ENCODE peak calls at places on chromosomes 11 and 22, in ten cellular contexts. F is cardiac muscle cell, V is epithelial cell of esophagus, A is dorsolateral prefrontal cortex, S is pancreas, J is foreskin fibroblast, M is ovary, Z is IMR-90, P is Panc1, U is brain microvascular endothelial cell. B is an unnamed sample.

GRCh38 chr11:40292636-40293585 is 1166.5 kb downstream of the LRRC4C start:
- DNase-seq in M (no peak), A (no peak), U (no peak), S (no peak), V (no peak), J (peak), Z (no peak), F (peak), P (no peak), B (no peak)

GRCh38 chr11:8658210-8658968 is 24.1 kb downstream of the TRIM66 start:
- DNase-seq in U (no peak), M (no peak), J (peak), A (no peak), F (peak), S (no peak), P (no peak), V (no peak), Z (peak), B (no peak)

GRCh38 chr22:25048659-25049657 is 96.4 kb downstream of the KIAA1671 start:
- DNase-seq in M (peak), A (peak), S (peak), U (peak), Z (peak), P (peak), V (peak), J (peak), F (peak), B (peak)

GRCh38 chr22:39206491-39206890 is 38.3 kb downstream of the PDGFB start:
- DNase-seq in A (no peak), S (no peak), J (no peak), M (no peak), Z (no peak), F (no peak), U (no peak), P (no peak), V (no peak), B (no peak)

GRCh38 chr22:37764622-37765021 is 43.1 kb upstream of the GCAT start:
- DNase-seq in M (no peak), J (no peak), A (no peak), U (no peak), V (no peak), S (no peak), P (no peak), F (no peak), Z (no peak), B (no peak)

GRCh38 chr22:32324505-32325415 is 32.9 kb upstream of the RFPL3 start:
- DNase-seq in F (no peak), J (no peak), U (no peak), V (no peak), P (no peak), A (no peak), S (no peak), M (no peak), Z (no peak), B (no peak)

GRCh38 chr11:107704432-107704831 is 7.4 kb downstream of the SLN start:
- DNase-seq in A (no peak), V (peak), P (no peak), S (no peak), J (peak), U (peak), Z (peak), M (no peak), F (no peak), B (no peak)

GRCh38 chr22:46576556-46577351 is 39.3 kb upstream of the CELSR1 start:
- DNase-seq in V (peak), F (peak), A (no peak), S (peak), U (no peak), Z (peak), P (no peak), M (peak), J (peak), B (no peak)

GRCh38 chr11:112727341-112727841 is 233.8 kb upstream of the NCAM1 start:
- DNase-seq in V (no peak), P (no peak), J (no peak), S (no peak), M (no peak), A (no peak), F (no peak), Z (no peak), U (no peak), B (no peak)

GRCh38 chr11:66523611-66524010 is 13.2 kb downstream of the BBS1 start:
- DNase-seq in S (no peak), P (no peak), M (no peak), Z (no peak), A (no peak), V (no peak), U (no peak), J (no peak), F (no peak), B (no peak)

GRCh38 chr22:40703731-40704130 is 24.4 kb downstream of the MCHR1 start:
- DNase-seq in P (no peak), U (no peak), A (no peak), V (no peak), M (no peak), F (no peak), S (no peak), J (no peak), Z (no peak), B (no peak)

GRCh38 chr11:47991266-47991830 is 11.0 kb downstream of the PTPRJ start:
- DNase-seq in A (no peak), J (no peak), Z (no peak), U (no peak), F (no peak), P (no peak), S (peak), M (no peak), V (peak), B (no peak)

GRCh38 chr22:42937164-42937854 is 77.6 kb downstream of the PACSIN2 start:
- DNase-seq in J (peak), P (no peak), U (peak), V (peak), M (no peak), A (no peak), S (no peak), Z (peak), F (peak), B (peak)

GRCh38 chr11:11186249-11186648 is 166.8 kb downstream of the CSNK2A3 start:
- DNase-seq in M (no peak), V (no peak), J (no peak), Z (no peak), P (no peak), A (no peak), U (no peak), F (no peak), S (no peak), B (no peak)

GRCh38 chr11:617248-617911 is 1.6 kb upstream of the IRF7 start:
- DNase-seq in V (no peak), A (no peak), S (peak), J (no peak), F (no peak), M (no peak), P (no peak), Z (no peak), U (no peak), B (no peak)

DNA sequence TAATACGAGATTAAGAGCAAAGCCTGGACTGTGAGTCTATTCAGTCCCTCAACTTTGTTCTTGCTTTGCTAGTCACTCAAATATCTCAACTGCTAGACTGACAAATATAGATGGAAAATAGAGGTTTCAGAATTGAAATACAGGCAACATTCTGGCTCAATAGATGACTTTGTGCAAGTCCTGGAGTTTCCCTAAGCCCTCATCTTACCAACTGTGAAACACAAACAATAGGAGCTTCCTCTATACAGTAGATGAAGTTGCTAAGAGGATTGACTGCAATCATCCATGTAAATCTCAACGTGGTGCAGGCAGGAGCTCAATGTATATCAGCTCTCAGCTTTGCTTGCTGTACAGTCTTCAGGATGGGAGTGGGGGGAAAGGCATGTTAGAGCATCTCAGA is 6.2 kb upstream of the MPEG1 start:
- DNase-seq in P (no peak), F (no peak), J (no peak), Z (no peak), U (no peak), A (no peak), M (no peak), V (no peak), S (no peak), B (no peak)
- H3K4me3 ChIP-seq in P (no peak), F (no peak), J (no peak), Z (no peak), U (no peak), A (no peak), M (no peak), V (no peak), S (no peak), B (no peak)

GRCh38 chr22:18121436-18122253 is 11.0 kb downstream of the TUBA8 start:
- DNase-seq in U (no peak), V (no peak), J (no peak), S (no peak), P (no peak), A (no peak), F (no peak), Z (no peak), M (no peak), B (no peak)
- TF ChIP-seq CTCF in U (peak), V (no peak), J (no peak), S (no peak), P (no peak), A (no peak), F (peak), Z (no peak), M (no peak), B (no peak)

GRCh38 chr11:121650520-121651266 is 197.9 kb upstream of the SORL1-AS1 start:
- DNase-seq in A (no peak), V (no peak), S (no peak), J (no peak), Z (no peak), U (no peak), M (no peak), P (no peak), F (no peak), B (no peak)

GRCh38 chr11:121648306-121648705 is 195.5 kb upstream of the SORL1-AS1 start:
- DNase-seq in M (no peak), A (no peak), F (no peak), J (no peak), S (no peak), U (no peak), P (no peak), Z (no peak), V (no peak), B (no peak)

GRCh38 chr11:121643530-121644512 is 191.1 kb upstream of the SORL1-AS1 start:
- DNase-seq in V (no peak), Z (no peak), M (no peak), U (peak), P (no peak), A (no peak), F (no peak), J (no peak), S (no peak), B (no peak)

GRCh38 chr11:121649798-121650197 is 197.0 kb upstream of the SORL1-AS1 start:
- DNase-seq in U (no peak), S (no peak), V (no peak), Z (peak), J (no peak), M (no peak), F (no peak), A (no peak), P (no peak), B (no peak)

GRCh38 chr11:121645596-121645995 is 192.8 kb upstream of the SORL1-AS1 start:
- DNase-seq in J (peak), A (no peak), P (no peak), F (no peak), M (no peak), S (no peak), V (no peak), Z (peak), U (no peak), B (no peak)
- H3K4me3 ChIP-seq in J (no peak), A (no peak), P (no peak), F (no peak), M (no peak), S (no peak), V (no peak), Z (no peak), U (no peak), B (no peak)

GRCh38 chr11:64564947-64565889 is 25.8 kb upstream of the SLC22A12 start:
- DNase-seq in M (no peak), U (no peak), F (no peak), V (no peak), S (no peak), A (peak), Z (no peak), J (no peak), P (no peak), B (no peak)
- TF ChIP-seq CTCF in M (no peak), U (no peak), F (no peak), V (no peak), S (no peak), A (no peak), Z (no peak), J (peak), P (no peak), B (no peak)

GRCh38 chr11:96391698-96392307 is 2.0 kb downstream of the JRKL start:
- DNase-seq in F (no peak), M (no peak), Z (no peak), A (no peak), P (no peak), U (peak), S (no peak), V (peak), J (peak), B (no peak)
- H3K4me3 ChIP-seq in F (no peak), M (no peak), Z (no peak), A (no peak), P (no peak), U (no peak), S (no peak), V (no peak), J (no peak), B (no peak)

DNA sequence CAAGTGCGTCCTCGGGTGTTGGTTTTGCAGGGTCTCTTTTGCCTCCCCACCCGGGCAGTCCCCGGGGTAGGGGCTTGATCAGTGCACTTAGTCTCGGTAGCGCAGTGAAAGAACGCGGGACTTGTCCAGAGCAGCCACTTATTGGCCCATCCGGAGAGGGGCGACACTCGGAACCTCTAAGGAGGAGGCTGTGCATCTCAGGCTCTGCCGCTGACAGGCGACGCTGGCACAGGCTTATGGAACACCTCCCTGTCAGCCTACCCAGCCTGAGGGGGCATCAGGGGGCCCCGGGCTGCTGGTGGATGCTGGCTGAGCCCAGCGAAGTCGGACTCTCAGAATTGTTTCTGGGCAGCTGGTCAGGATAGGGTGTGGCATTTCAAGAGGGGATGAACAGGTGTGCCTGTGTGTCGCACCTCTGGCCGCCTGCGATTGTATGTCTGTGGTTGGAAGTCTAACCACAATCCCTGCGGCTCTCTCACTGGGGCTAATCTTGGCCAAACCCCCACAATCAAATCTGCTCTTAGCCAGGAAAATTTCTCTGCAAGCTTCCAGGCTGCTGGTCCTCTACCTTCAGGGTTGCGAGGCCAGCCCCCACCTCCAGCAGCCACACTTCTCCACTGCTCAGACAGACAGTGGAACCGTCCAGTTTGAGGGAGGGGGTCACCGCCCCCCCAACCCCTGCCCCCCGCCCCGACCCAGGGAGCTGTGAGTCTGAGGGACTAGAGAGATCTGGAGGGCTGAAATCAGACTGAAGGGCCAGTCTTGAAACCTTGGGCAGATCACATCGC is 814 bp downstream of the ATG16L2 start:
- DNase-seq in V (peak), J (peak), Z (peak), F (peak), M (peak), U (peak), A (no peak), S (peak), P (no peak), B (no peak)
- TF ChIP-seq CTCF in V (peak), J (no peak), Z (peak), F (no peak), M (no peak), U (no peak), A (no peak), S (no peak), P (no peak), B (no peak)

B was measured in astrocyte of the cerebellum.